ENCODE peak calls at places on chromosomes 2 and 18, in seven cellular contexts. K, A, I, O, X, G and S are unnamed samples.

GRCh38 chr2:42764096-42764495 is at the start of gene OXER1:
- DNase-seq in K (no peak), A (no peak), I (no peak), O (no peak), X (no peak), G (no peak), S (no peak)

GRCh38 chr18:598053-598665 is 1.4 kb downstream of the CLUL1 start:
- DNase-seq in K (no peak), A (no peak), I (no peak), O (peak; percentile 34), X (no peak), G (no peak), S (no peak)

GRCh38 chr18:53070706-53071105 is 730.7 kb downstream of the DCC start:
- DNase-seq in K (no peak), A (no peak), I (no peak), O (no peak), X (no peak), G (no peak), S (no peak)

GRCh38 chr2:205680067-205680466 is 2.2 kb upstream of the NRP2 start:
- DNase-seq in K (peak; percentile 22), A (peak; percentile 68), I (no peak), O (no peak), X (peak; percentile 88), G (peak; percentile 59), S (peak; percentile 75)

GRCh38 chr2:176118606-176119370 is 2.2 kb downstream of the HOXD10 start:
- DNase-seq in K (no peak), A (no peak), I (no peak), O (no peak), X (no peak), G (peak; percentile 63), S (no peak)

GRCh38 chr2:225226441-225226840 is 173.1 kb upstream of the NYAP2 start:
- DNase-seq in K (no peak), A (no peak), I (no peak), O (no peak), X (no peak), G (no peak), S (no peak)

GRCh38 chr2:66488946-66489345 is 54.0 kb downstream of the MEIS1 start:
- DNase-seq in K (no peak), A (no peak), I (no peak), O (no peak), X (no peak), G (no peak), S (no peak)

GRCh38 chr2:113236367-113237159 is 42.2 kb downstream of the PAX8 start:
- DNase-seq in K (no peak), A (no peak), I (no peak), O (no peak), X (no peak), G (no peak), S (no peak)

GRCh38 chr2:229273384-229274338 is 2.6 kb upstream of the PID1 start:
- DNase-seq in K (no peak), A (peak; percentile 69), I (no peak), O (peak; percentile 41), X (peak; percentile 85), G (peak; percentile 69), S (peak; percentile 62)

GRCh38 chr2:73983322-73984202 is 1.1 kb upstream of the TET3 start:
- DNase-seq in K (no peak), A (no peak), I (no peak), O (no peak), X (no peak), G (peak; percentile 37), S (peak; percentile 45)

GRCh38 chr2:7077660-7078278 is 160.6 kb downstream of the RNF144A start:
- DNase-seq in K (no peak), A (no peak), I (no peak), O (no peak), X (no peak), G (no peak), S (no peak)

GRCh38 chr2:156874707-156875106 is 382.8 kb upstream of the GALNT5 start:
- DNase-seq in K (no peak), A (no peak), I (no peak), O (no peak), X (no peak), G (no peak), S (no peak)

GRCh38 chr2:96903318-96903717 is 33.4 kb upstream of the SEMA4C start:
- DNase-seq in K (no peak), A (no peak), I (no peak), O (no peak), X (no peak), G (no peak), S (no peak)

GRCh38 chr18:58505181-58505580 is 123.7 kb downstream of the ALPK2 start:
- DNase-seq in K (no peak), A (no peak), I (peak; percentile 52), O (no peak), X (no peak), G (no peak), S (no peak)

GRCh38 chr2:47984041-47984440 is 77.7 kb upstream of the FBXO11 start:
- DNase-seq in K (no peak), A (peak; percentile 62), I (no peak), O (no peak), X (peak; percentile 15), G (no peak), S (no peak)

GRCh38 chr2:150212722-150213171 is 274.7 kb downstream of the RND3 start:
- DNase-seq in K (no peak), A (no peak), I (no peak), O (peak; percentile 75), X (peak; percentile 45), G (no peak), S (no peak)

DNA sequence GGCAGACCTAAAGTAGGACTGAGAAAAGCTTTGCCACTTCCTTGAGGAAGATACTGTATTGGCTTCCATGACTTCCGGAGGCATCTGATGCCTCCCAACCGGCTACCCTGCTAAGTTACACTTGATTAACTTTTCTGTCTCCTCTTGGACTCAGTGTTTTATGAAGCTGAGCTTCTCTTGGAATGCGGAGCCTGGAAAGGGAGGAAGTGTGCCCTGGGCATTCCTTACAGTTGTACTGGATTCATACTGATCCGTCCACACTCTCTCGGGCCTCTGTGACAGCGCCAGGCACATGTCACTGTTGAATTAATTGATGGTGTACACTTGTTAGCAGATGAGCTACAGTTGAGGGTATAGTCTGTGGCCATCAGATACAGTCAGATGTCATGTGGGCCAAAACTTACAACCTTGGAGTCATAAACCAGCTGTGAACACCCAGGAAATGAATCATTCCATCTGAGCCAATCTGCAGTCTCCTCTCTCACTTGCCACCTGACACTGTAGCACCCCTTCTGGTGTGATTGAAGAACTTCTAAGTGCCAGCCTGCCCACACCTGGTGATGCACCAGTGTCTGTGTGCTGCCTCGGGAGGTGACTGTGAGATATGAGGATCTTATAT is 122.5 kb downstream of the FHOD3 start:
- DNase-seq in K (no peak), A (no peak), I (no peak), O (no peak), X (peak; percentile 17), G (no peak), S (no peak)
- TF ChIP-seq CTCF in K (peak; percentile 39), A (no peak), I (no peak), O (no peak), X (no peak), G (no peak), S (no peak)

GRCh38 chr2:20568501-20569463 is 82.1 kb downstream of the HS1BP3 start:
- DNase-seq in K (no peak), A (no peak), I (no peak), O (no peak), X (no peak), G (no peak), S (no peak)

GRCh38 chr2:20565623-20566236 is 85.2 kb downstream of the HS1BP3 start:
- DNase-seq in K (no peak), A (no peak), I (no peak), O (no peak), X (no peak), G (no peak), S (no peak)

GRCh38 chr2:20565101-20565622 is 85.7 kb downstream of the HS1BP3 start:
- DNase-seq in K (no peak), A (no peak), I (no peak), O (no peak), X (no peak), G (no peak), S (no peak)

GRCh38 chr2:20567926-20568179 is 83.0 kb downstream of the HS1BP3 start:
- DNase-seq in K (no peak), A (no peak), I (no peak), O (no peak), X (no peak), G (no peak), S (no peak)

DNA sequence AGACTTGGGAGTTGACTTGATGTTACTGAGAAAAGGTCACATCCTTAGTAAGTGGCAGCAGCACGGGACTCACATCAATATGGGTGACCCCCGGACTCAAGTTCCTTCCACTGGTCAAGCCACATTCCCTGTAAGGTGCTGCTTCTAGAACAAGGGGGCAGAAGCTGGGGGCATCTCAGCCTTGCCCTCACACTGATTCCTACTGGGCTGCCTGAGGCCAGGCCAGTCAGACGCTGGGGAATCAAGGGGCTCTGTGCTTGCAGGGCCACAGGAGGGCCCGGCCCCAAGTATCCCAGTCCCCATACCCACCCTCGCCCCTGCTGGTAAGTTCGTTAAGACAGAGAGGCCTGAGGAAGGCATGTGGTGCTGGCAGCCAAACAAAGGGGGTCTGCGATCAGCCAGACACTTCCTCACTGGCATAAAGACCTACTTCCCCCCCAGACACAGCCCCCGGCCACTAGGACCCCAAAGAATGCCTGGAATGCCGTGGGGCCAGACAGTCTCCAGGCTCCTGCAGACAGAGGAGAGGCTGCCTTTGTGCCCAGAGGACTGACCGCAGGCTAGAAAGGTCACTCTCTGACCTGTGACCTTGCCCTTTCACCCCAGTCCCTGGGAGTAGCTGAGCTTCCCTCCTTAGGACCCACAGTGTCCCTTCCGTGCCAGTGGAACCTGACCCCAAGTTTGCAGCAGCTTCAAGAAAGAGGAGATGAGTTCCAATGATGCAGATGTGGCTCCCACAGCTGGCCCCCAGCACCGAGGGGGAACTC is 83.6 kb downstream of the HS1BP3 start:
- DNase-seq in K (no peak), A (no peak), I (no peak), O (no peak), X (no peak), G (no peak), S (no peak)
- TF ChIP-seq CTCF in K (no peak), A (no peak), I (no peak), O (no peak), X (no peak), G (no peak), S (no peak)

GRCh38 chr2:121489284-121489683 is 41.4 kb upstream of the RNU4ATAC start:
- DNase-seq in K (no peak), A (no peak), I (no peak), O (no peak), X (no peak), G (no peak), S (no peak)

GRCh38 chr2:121483021-121483420 is 47.7 kb upstream of the RNU4ATAC start:
- DNase-seq in K (no peak), A (no peak), I (no peak), O (no peak), X (peak; percentile 66), G (no peak), S (no peak)

GRCh38 chr2:121486191-121486590 is 44.5 kb upstream of the RNU4ATAC start:
- DNase-seq in K (no peak), A (no peak), I (no peak), O (no peak), X (no peak), G (no peak), S (no peak)

GRCh38 chr2:121480826-121481225 is 49.9 kb upstream of the RNU4ATAC start:
- DNase-seq in K (no peak), A (peak; percentile 98), I (no peak), O (no peak), X (peak; percentile 98), G (no peak), S (no peak)

GRCh38 chr2:121485039-121485438 is 45.6 kb upstream of the RNU4ATAC start:
- DNase-seq in K (no peak), A (peak; percentile 75), I (no peak), O (no peak), X (peak; percentile 89), G (no peak), S (no peak)
- TF ChIP-seq CTCF in K (no peak), A (no peak), I (no peak), O (no peak), X (no peak), G (no peak), S (no peak)

GRCh38 chr2:169221745-169222369 is 140.5 kb downstream of the LRP2 start:
- DNase-seq in K (no peak), A (peak; percentile 13), I (no peak), O (no peak), X (peak; percentile 2), G (peak; percentile 5), S (no peak)
- TF ChIP-seq CTCF in K (peak; percentile 38), A (peak; percentile 42), I (no peak), O (peak; percentile 11), X (peak; percentile 40), G (peak; percentile 61), S (no peak)